ENCODE peak calls at places on chromosomes 16 and 17, in six cellular contexts. X is IMR-90; L is activated T-cell treated with anti-CD3 and anti-CD28 coated beads, Interleukin-2, amount 50 U/mL, for 4 hours; H is stimulated activated naive CD4-positive, alpha-beta T cell; O is anterior cingulate cortex; M is progenitor cell of endocrine pancreas. V is an unnamed sample.

GRCh38 chr16:10859020-10859419 is 18.0 kb upstream of the CIITA start:
- DNase-seq in H (no peak), L (no peak), O (no peak), M (no peak), X (no peak), V (no peak)

GRCh38 chr17:21291862-21292261 is 7.4 kb downstream of the MAP2K3 start:
- DNase-seq in X (no peak), O (no peak), L (no peak), H (no peak), M (no peak), V (no peak)

GRCh38 chr17:66654341-66654740 is 180.6 kb upstream of the CACNG5 start:
- DNase-seq in O (no peak), M (no peak), L (no peak), H (no peak), X (peak), V (peak)

GRCh38 chr17:35191001-35191695 is 3.0 kb downstream of the SLC35G3 start:
- DNase-seq in L (no peak), H (no peak), X (no peak), M (no peak), O (no peak), V (no peak)

GRCh38 chr16:2482181-2483107 is 7.5 kb downstream of the TBC1D24 start:
- DNase-seq in M (no peak), X (peak), L (no peak), H (no peak), O (peak), V (peak)

GRCh38 chr17:31156326-31156725 is 61.5 kb downstream of the NF1 start:
- DNase-seq in O (no peak), X (peak), M (no peak), H (no peak), L (no peak), V (no peak)

GRCh38 chr17:42891539-42892152 is 9.0 kb upstream of the G6PC1 start:
- DNase-seq in H (no peak), X (peak), M (no peak), L (no peak), O (no peak), V (no peak)

GRCh38 chr17:80743181-80743771 is 198.6 kb downstream of the RPTOR start:
- DNase-seq in X (no peak), H (peak), M (no peak), L (no peak), O (no peak), V (peak)

GRCh38 chr17:64240261-64240740 is 22.8 kb downstream of the TEX2 start:
- DNase-seq in O (no peak), H (no peak), M (no peak), X (peak), L (no peak), V (no peak)

GRCh38 chr16:49548571-49548970 is 175.0 kb downstream of the C16orf78 start:
- DNase-seq in X (no peak), L (no peak), H (no peak), O (no peak), M (no peak), V (no peak)

GRCh38 chr17:1724869-1725641 is 551 bp downstream of the WDR81 start:
- DNase-seq in O (no peak), M (no peak), L (no peak), H (no peak), X (no peak), V (no peak)

GRCh38 chr16:70432800-70433455 is 6.0 kb downstream of the ST3GAL2 start:
- DNase-seq in H (no peak), X (no peak), M (no peak), O (no peak), L (no peak), V (no peak)

GRCh38 chr16:83402160-83402794 is 405.5 kb upstream of the HSBP1 start:
- DNase-seq in H (no peak), X (peak), M (no peak), L (no peak), O (no peak), V (no peak)

GRCh38 chr17:66855204-66855603 is 20.3 kb downstream of the CACNG5 start:
- DNase-seq in L (peak), O (no peak), X (no peak), H (peak), M (no peak), V (no peak)

GRCh38 chr17:6231886-6232767 is 161.9 kb downstream of the WSCD1 start:
- DNase-seq in O (no peak), H (no peak), M (no peak), X (no peak), L (no peak), V (no peak)

GRCh38 chr17:77332034-77332971 is 191.5 kb downstream of the SEC14L1 start:
- DNase-seq in X (no peak), O (no peak), L (peak), H (peak), M (no peak), V (no peak)

GRCh38 chr16:22314661-22315626 is 17.7 kb downstream of the POLR3E start:
- DNase-seq in H (no peak), X (no peak), L (no peak), O (no peak), M (no peak), V (no peak)

GRCh38 chr17:14165672-14166071 is 71.0 kb downstream of the CDRT15 start:
- DNase-seq in H (no peak), M (no peak), L (no peak), O (no peak), X (no peak), V (no peak)

GRCh38 chr16:77191259-77191969 is 424 bp downstream of the MON1B start:
- DNase-seq in H (no peak), L (peak), O (no peak), X (no peak), M (no peak), V (no peak)

GRCh38 chr16:19419691-19420060 is 2.0 kb downstream of the TMC5 start:
- DNase-seq in H (no peak), L (no peak), M (no peak), O (no peak), X (peak), V (no peak)

GRCh38 chr16:85253127-85253941 is 141.1 kb upstream of the CIBAR2 start:
- DNase-seq in X (peak), H (peak), O (peak), L (peak), M (peak), V (peak)

GRCh38 chr16:29994613-29995329 is 646 bp downstream of the HIRIP3 start:
- DNase-seq in H (no peak), L (peak), O (no peak), M (no peak), X (peak), V (no peak)

GRCh38 chr17:79950711-79951110 is 85.0 kb downstream of the TBC1D16 start:
- DNase-seq in O (no peak), H (no peak), M (no peak), X (no peak), L (no peak), V (peak)

GRCh38 chr17:83200231-83200699 is 120.9 kb downstream of the METRNL start:
- DNase-seq in L (peak), O (no peak), X (peak), H (no peak), M (no peak), V (no peak)

GRCh38 chr16:27222499-27223225 is 19.3 kb downstream of the KDM8 start:
- DNase-seq in O (no peak), M (no peak), H (no peak), X (peak), L (no peak), V (no peak)

GRCh38 chr16:89720520-89720858 is 209 bp downstream of the VPS9D1 start:
- DNase-seq in X (no peak), H (peak), O (no peak), M (peak), L (peak), V (no peak)

GRCh38 chr17:32099686-32100085 is 42.6 kb upstream of the RHOT1 start:
- DNase-seq in M (no peak), L (no peak), O (no peak), X (no peak), H (no peak), V (no peak)

GRCh38 chr17:19651461-19652238 is 3.1 kb downstream of the ALDH3A2 start:
- DNase-seq in H (no peak), X (no peak), L (no peak), O (no peak), M (no peak), V (no peak)

GRCh38 chr16:72241930-72242329 is 70.0 kb upstream of the PMFBP1 start:
- DNase-seq in M (no peak), H (no peak), X (peak), O (no peak), L (no peak), V (peak)

GRCh38 chr17:6279659-6280058 is 155.3 kb downstream of the AIPL1 start:
- DNase-seq in M (peak), H (no peak), L (no peak), O (no peak), X (no peak), V (no peak)

GRCh38 chr16:79402356-79402755 is 198.2 kb downstream of the MAF start:
- DNase-seq in X (no peak), O (no peak), L (no peak), M (no peak), H (no peak), V (no peak)